ENCODE peak calls at places on chromosomes 2 and 18, in five cellular contexts. M is colonic mucosa, P is transverse colon, F is OCI-LY7, L is PC-9. W is an unnamed sample.

GRCh38 chr2:235511187-235511661 is 17.4 kb downstream of the AGAP1 start:
- DNase-seq in F (no peak), P (peak), L (peak), M (peak), W (peak)

GRCh38 chr2:72103161-72103560 is 44.5 kb downstream of the CYP26B1 start:
- DNase-seq in L (no peak), F (no peak), M (peak), P (no peak), W (no peak)

GRCh38 chr18:77262655-77263470 is 13.2 kb downstream of the GALR1 start:
- DNase-seq in P (no peak), M (no peak), F (no peak), L (peak), W (no peak)

GRCh38 chr2:109521751-109522374 is 91.9 kb downstream of the SEPTIN10 start:
- DNase-seq in F (no peak), L (no peak), P (no peak), M (no peak), W (peak)

GRCh38 chr2:75007819-75008218 is 49.4 kb downstream of the POLE4 start:
- DNase-seq in F (no peak), M (no peak), P (no peak), L (no peak), W (no peak)

GRCh38 chr18:31369478-31369877 is 7.1 kb upstream of the DSG4 start:
- DNase-seq in M (no peak), P (no peak), F (no peak), L (no peak), W (no peak)

GRCh38 chr2:177138823-177139222 is 73.8 kb upstream of the HNRNPA3 start:
- DNase-seq in F (no peak), M (no peak), L (no peak), P (no peak), W (no peak)

GRCh38 chr2:19458604-19459003 is 100.2 kb upstream of the OSR1 start:
- DNase-seq in M (no peak), F (no peak), L (no peak), P (no peak), W (no peak)

GRCh38 chr2:189226017-189226416 is 46.5 kb upstream of the COL5A2 start:
- DNase-seq in L (peak), P (no peak), F (no peak), M (no peak), W (no peak)

GRCh38 chr2:157333304-157334047 is 7.9 kb upstream of the ERMN start:
- DNase-seq in L (no peak), M (no peak), P (no peak), F (no peak), W (no peak)

GRCh38 chr18:46215902-46216723 is 111.9 kb downstream of the HAUS1 start:
- DNase-seq in M (no peak), F (no peak), L (no peak), P (no peak), W (no peak)

GRCh38 chr2:238772635-238773297 is 75.1 kb upstream of the TWIST2 start:
- DNase-seq in F (no peak), M (no peak), P (no peak), L (no peak), W (no peak)

DNA sequence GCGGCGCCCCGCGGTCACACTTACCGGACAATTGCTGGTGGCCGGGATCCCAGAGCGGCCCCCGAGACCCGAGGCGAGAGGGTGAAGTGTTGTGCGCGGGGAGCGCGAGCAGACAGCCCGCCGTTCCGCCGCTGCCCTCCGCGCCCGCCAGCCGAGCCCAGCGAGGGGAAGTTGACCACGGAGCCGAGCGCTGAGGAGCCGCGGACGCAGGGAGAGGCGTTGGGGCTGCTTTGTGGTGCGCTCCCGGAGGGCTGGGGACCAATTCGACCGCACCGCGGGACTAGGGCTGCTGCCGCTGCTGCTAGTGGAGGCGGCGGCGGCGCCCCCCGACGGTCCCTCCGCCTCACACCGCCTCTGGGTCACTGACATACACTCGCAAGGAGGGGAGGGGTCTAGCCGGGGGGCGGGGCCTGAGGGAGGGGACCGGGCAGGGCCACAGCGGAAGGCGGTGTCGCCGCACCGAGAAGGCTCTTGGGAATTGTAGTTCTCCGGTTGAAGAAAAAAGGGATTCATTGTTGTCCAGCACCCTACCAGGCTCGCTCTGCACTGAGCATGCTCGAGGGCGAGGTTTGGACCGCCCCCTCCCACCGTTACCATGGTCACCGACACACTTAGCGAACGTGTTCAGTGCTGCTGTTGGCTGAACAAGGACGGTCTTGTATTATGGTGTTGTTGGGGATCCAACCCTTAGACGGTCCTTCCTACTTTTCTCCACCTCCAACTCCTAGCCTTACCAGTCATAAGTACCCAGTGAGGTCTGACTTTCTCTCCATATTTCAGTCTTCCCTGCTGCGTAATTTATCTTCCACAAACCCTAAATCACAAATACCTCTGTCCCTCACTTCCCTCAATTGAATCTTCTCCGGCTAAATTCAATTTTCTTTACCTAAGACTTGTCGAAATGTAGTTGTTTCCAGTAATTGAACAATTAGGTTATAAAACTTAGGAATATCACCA is at the start of gene PELI1:
- DNase-seq in M (peak), P (peak), F (peak), L (peak), W (peak)
- TF ChIP-seq CTCF in M (no peak), P (peak), F (peak), L (peak), W (peak)

DNA sequence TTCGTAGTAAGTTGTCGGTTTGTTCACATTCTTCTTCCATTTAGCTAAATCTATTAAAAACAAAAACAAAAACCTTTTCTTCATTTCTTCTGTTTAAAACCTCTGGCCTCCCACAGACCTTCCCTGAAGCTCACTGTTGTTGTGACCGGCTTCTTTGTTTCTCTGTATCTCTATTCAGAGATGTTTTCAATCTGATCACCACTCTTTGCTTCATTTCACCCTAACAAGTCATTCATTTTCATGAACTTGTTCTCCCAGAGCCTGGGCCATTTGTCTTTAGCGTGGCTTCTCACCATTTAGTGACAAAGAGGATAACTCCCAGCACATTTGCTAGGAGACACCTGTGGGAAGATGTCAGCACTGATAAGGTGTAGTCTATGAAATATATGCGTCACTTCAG is 794.2 kb downstream of the ERBB4 start:
- DNase-seq in M (no peak), F (no peak), L (no peak), P (no peak), W (no peak)
- H3K27ac ChIP-seq in M (no peak), F (no peak), L (no peak), P (no peak), W (no peak)

DNA sequence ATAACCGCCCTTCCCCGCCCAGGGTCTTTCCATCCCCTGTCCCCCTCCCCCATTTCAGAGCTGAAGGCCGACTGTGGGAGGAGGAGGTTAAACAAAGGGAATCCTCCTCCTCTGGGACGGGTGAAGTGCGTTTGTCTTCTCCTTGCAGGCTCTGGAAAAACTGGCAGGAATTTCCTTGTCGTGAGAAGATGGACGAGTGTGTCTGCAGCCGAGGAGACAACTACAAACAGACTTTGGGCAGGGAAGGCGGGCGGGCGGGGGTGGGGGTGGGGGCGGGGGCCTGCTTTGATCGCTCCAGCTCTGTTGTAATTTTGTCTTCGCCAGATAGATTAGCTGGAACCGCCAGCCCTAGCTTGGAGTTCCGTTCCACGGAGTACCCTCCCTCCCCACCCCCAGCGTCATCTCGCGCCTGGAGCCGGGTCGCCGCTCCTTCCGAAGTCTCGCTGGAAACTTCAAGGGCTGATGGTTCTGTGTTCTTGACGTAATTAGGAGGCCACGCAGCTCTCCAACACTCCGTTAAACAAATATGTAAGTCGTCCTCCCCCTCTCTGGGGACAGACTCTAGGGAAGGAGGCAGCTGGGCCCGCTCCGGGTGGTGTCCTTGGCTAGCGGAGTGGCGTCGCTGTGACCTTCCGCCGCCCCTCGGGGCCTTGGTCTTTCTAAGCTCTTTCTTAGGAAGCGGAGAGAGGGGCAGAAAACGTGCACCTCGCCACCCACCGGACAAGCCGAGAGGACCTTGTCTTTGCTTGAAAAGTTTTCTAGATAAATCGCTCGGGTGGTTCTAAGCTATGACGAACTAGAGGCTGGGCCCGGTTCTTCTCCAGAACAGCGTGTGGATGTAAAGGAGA is 6.2 kb upstream of the SP9 start:
- DNase-seq in F (no peak), M (no peak), L (no peak), P (no peak), W (no peak)
- H3K4me3 ChIP-seq in F (no peak), M (no peak), L (no peak), P (no peak), W (no peak)

DNA sequence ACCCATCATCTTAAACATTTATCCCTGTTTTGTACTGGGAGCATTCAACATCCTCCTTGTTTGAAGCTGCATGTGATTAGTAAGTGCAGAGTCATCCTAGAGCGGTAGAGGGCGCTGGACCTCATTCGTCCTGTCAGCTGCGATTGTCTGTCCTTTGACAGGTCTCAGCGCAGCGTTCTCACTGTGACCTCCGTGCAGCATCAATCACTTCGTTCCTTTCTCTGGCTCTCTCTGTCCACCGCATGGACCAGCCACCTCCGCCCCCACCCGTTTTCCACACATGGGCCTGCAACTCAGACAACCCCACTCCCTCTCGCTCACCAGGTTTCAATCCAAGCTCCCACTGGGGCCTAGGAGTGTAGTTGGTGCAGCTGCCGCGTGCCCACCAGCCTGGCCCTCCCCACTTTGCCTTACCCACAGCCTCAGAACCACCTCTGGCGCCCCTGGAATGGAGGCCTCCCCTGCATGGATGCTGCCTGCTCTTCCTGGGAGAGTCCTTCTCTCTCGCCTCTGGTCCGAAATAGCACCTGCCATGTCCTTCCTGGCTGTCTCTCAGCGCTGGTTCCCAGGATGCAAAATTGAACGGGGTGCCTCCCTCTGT is 90.5 kb downstream of the NDUFA10 start:
- DNase-seq in F (peak), L (no peak), P (peak), M (peak), W (peak)
- TF ChIP-seq CTCF in F (peak), L (peak), P (peak), M (peak), W (peak)

GRCh38 chr2:128423788-128424165 is 105.1 kb upstream of the HS6ST1 start:
- DNase-seq in M (no peak), F (no peak), L (no peak), P (peak), W (no peak)
- H3K27ac ChIP-seq in M (no peak), F (no peak), L (peak), P (no peak), W (no peak)